ENCODE peak calls at places on chromosome 5, in five cellular contexts. P, V, E, A and N are unnamed samples.

GRCh38 chr5:14144586-14145355 is 1.6 kb downstream of the TRIO start:
- DNase-seq in P (no peak), V (peak; percentile 27), E (peak; percentile 81), A (peak; percentile 89), N (no peak)

GRCh38 chr5:150138551-150139265 is 16.9 kb downstream of the PDGFRB start:
- DNase-seq in P (no peak), V (no peak), E (peak; percentile 84), A (peak; percentile 93), N (peak; percentile 84)

GRCh38 chr5:96855041-96855872 is 21.0 kb upstream of the ERAP2 start:
- DNase-seq in P (no peak), V (no peak), E (no peak), A (peak; percentile 56), N (peak; percentile 77)

GRCh38 chr5:142110988-142111687 is 2.6 kb downstream of the NDFIP1 start:
- DNase-seq in P (no peak), V (no peak), E (no peak), A (no peak), N (no peak)

GRCh38 chr5:3778000-3778570 is 182.5 kb downstream of the IRX1 start:
- DNase-seq in P (no peak), V (no peak), E (no peak), A (no peak), N (no peak)

GRCh38 chr5:96703384-96703910 is 41.3 kb downstream of the CAST start:
- DNase-seq in P (no peak), V (no peak), E (no peak), A (peak; percentile 51), N (no peak)

GRCh38 chr5:178589180-178590140 is 733 bp downstream of the COL23A1 start:
- DNase-seq in P (no peak), V (no peak), E (peak; percentile 83), A (peak; percentile 50), N (no peak)

GRCh38 chr5:138054863-138055558 is 22.1 kb upstream of the FAM13B start:
- DNase-seq in P (no peak), V (no peak), E (peak; percentile 71), A (peak; percentile 15), N (no peak)

GRCh38 chr5:43073597-43074546 is 33.8 kb upstream of the ANXA2R start:
- DNase-seq in P (no peak), V (peak; percentile 37), E (peak; percentile 69), A (peak; percentile 66), N (no peak)

GRCh38 chr5:150660108-150660831 is 781 bp upstream of the MYOZ3 start:
- DNase-seq in P (no peak), V (no peak), E (peak; percentile 59), A (no peak), N (no peak)

GRCh38 chr5:131706278-131706677 is 71.2 kb upstream of the RAPGEF6 start:
- DNase-seq in P (no peak), V (no peak), E (no peak), A (no peak), N (no peak)

GRCh38 chr5:131710391-131710790 is 75.4 kb upstream of the RAPGEF6 start:
- DNase-seq in P (no peak), V (no peak), E (no peak), A (no peak), N (no peak)

DNA sequence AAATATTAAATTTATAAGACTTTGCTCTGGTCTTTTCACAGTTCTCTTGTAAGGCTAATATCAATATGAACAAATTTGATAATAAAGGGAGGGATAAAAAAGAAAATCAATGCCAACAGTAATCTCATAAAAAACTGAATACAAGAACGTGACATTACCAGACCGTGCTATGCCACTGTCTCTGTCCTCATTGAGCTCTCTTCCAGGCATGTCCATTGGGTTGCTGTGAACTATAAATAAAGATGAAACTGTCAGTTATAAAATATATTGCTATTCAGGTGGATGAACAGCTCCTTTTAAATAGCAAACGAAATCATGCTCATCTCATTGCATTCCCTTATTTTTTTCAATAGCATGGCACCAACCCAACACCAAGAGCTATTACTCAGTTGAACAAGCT is 74.0 kb upstream of the RAPGEF6 start:
- DNase-seq in P (no peak), V (no peak), E (no peak), A (no peak), N (no peak)
- H3K4me3 ChIP-seq in P (no peak overlapping the region), V (no peak overlapping the region), E (no peak overlapping the region), A (no peak overlapping the region), N (no peak overlapping the region)

DNA sequence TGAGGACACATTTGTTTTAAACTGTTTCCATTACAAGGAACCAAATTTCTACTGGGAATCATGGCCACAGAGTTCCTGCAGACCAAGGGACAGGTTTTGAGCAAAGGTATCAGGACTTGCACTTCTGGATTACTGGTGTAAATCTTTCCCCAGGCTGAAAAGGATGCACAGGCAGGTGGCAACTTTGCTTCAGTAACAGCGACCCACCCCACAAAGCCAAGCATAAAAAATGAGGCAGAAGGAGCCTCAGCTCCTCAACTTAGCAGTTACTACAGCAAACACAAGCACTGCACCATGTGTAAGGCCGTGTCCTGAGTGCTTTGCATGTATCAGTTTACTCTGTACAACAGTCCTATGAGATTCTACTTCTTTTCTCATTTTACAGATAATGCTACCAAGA is 251.9 kb downstream of the EBF1 start:
- DNase-seq in P (no peak), V (no peak), E (no peak), A (no peak), N (no peak)
- H3K4me3 ChIP-seq in P (no peak overlapping the region), V (no peak overlapping the region), E (no peak overlapping the region), A (no peak overlapping the region), N (no peak overlapping the region)

GRCh38 chr5:132734687-132735086 is 2.7 kb downstream of the KIF3A start:
- DNase-seq in P (no peak), V (no peak), E (no peak), A (no peak), N (no peak)

GRCh38 chr5:132742158-132742557 is 4.8 kb upstream of the KIF3A start:
- DNase-seq in P (no peak), V (no peak), E (no peak), A (no peak), N (no peak)

GRCh38 chr5:132739232-132739631 is 1.9 kb upstream of the KIF3A start:
- DNase-seq in P (no peak), V (no peak), E (no peak), A (no peak), N (no peak)

GRCh38 chr5:132736853-132737833 is at the start of gene KIF3A:
- DNase-seq in P (peak; percentile 90), V (peak; percentile 99), E (peak; percentile 99), A (peak; percentile 97), N (peak; percentile 70)

GRCh38 chr5:132737982-132738770 is 830 bp upstream of the KIF3A start:
- DNase-seq in P (no peak), V (no peak), E (no peak), A (no peak), N (no peak)
- H3K4me3 ChIP-seq in P (peak overlapping the region; percentile 79), V (no peak overlapping the region), E (no peak overlapping the region), A (peak overlapping the region; percentile 97), N (peak overlapping the region; percentile 91)

GRCh38 chr5:124649548-124650501 is 96.6 kb downstream of the ZNF608 start:
- DNase-seq in P (peak; percentile 95), V (peak; percentile 68), E (no peak), A (peak; percentile 98), N (peak; percentile 80)

GRCh38 chr5:124648902-124649467 is 97.5 kb downstream of the ZNF608 start:
- DNase-seq in P (no peak), V (no peak), E (no peak), A (no peak), N (no peak)

GRCh38 chr5:124644582-124644981 is 101.9 kb downstream of the ZNF608 start:
- DNase-seq in P (no peak), V (no peak), E (no peak), A (no peak), N (no peak)

GRCh38 chr5:124645396-124645795 is 101.0 kb downstream of the ZNF608 start:
- DNase-seq in P (no peak), V (no peak), E (no peak), A (no peak), N (no peak)

DNA sequence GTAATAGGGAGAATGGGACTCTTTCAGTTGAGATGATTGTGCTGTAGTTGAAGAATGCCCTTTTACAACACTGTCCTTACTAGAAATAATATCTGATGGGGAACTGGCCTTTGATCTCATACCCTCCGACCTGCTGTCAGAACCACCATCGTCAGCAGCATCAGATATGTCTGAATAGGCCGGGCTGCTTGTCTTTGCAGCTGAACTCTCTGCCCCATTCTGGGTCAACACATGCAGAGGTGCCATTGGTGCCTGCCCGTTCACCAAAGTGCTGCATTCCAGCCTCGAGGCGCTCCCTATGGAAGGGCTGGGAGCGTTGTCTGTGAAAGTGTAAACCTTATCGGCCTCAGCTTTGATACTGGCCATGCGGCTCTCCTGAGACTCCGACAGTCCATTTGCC is 99.0 kb downstream of the ZNF608 start:
- DNase-seq in P (no peak), V (no peak), E (no peak), A (no peak), N (no peak)
- H3K4me3 ChIP-seq in P (no peak overlapping the region), V (no peak overlapping the region), E (no peak overlapping the region), A (no peak overlapping the region), N (no peak overlapping the region)